ENCODE peak calls at places on chromosomes 5 and 9, in eight cellular contexts. F is GM20000, H is pancreas, G is fibroblast of lung, Y is GM06990, V is AG04450, R is BJ, X is upper lobe of right lung. P is an unnamed sample.

GRCh38 chr5:26482817-26483375 is 555.5 kb downstream of the CDH9 start:
- DNase-seq in R (no peak), G (peak), X (no peak), H (peak), F (peak), V (no peak), Y (no peak), P (peak)

GRCh38 chr5:140312067-140312790 is 9.3 kb upstream of the PFDN1 start:
- DNase-seq in Y (no peak), X (no peak), R (peak), F (no peak), G (peak), V (peak), H (no peak), P (no peak)

GRCh38 chr9:136697821-136698526 is 10.7 kb upstream of the AGPAT2 start:
- DNase-seq in H (peak), X (peak), F (no peak), V (no peak), R (no peak), Y (no peak), G (no peak), P (no peak)

GRCh38 chr5:34490501-34491250 is 165.5 kb upstream of the RAI14 start:
- DNase-seq in G (no peak), V (no peak), X (no peak), F (no peak), H (no peak), R (no peak), Y (peak), P (no peak)

GRCh38 chr5:81751836-81752643 is 1.1 kb upstream of the SSBP2 start:
- DNase-seq in G (no peak), V (no peak), X (no peak), Y (no peak), R (no peak), F (no peak), H (no peak), P (no peak)

GRCh38 chr5:171418982-171419662 is at the start of gene FGF18:
- DNase-seq in Y (peak), V (no peak), G (peak), H (peak), F (peak), X (peak), R (no peak), P (peak)

GRCh38 chr5:56480305-56481146 is 247.4 kb upstream of the ANKRD55 start:
- DNase-seq in Y (peak), R (no peak), H (peak), F (peak), G (peak), X (peak), V (no peak), P (peak)

GRCh38 chr5:10660720-10661387 is 97.0 kb downstream of the ANKRD33B start:
- DNase-seq in G (no peak), R (no peak), X (no peak), H (no peak), V (no peak), Y (no peak), F (no peak), P (no peak)

GRCh38 chr5:15695171-15695676 is 195.2 kb downstream of the FBXL7 start:
- DNase-seq in H (no peak), V (no peak), R (no peak), F (no peak), X (no peak), G (peak), Y (no peak), P (no peak)

GRCh38 chr5:74543162-74543995 is 97.1 kb downstream of the ENC1 start:
- DNase-seq in H (peak), X (no peak), V (no peak), R (peak), G (peak), F (no peak), Y (no peak), P (no peak)

GRCh38 chr5:83731638-83732037 is 11.0 kb upstream of the HAPLN1 start:
- DNase-seq in R (no peak), G (no peak), H (no peak), F (no peak), Y (no peak), X (no peak), V (no peak), P (no peak)

GRCh38 chr9:33393581-33393980 is 8.8 kb downstream of the AQP7 start:
- DNase-seq in Y (no peak), V (no peak), G (no peak), R (no peak), H (no peak), F (no peak), X (peak), P (no peak)

GRCh38 chr5:151257731-151258715 is 5.0 kb downstream of the GM2A start:
- DNase-seq in H (no peak), G (peak), F (peak), R (no peak), V (no peak), Y (peak), X (no peak), P (no peak)

GRCh38 chr9:127976943-127977871 is 3.6 kb downstream of the EEIG1 start:
- DNase-seq in V (no peak), Y (no peak), G (no peak), H (peak), R (no peak), F (no peak), X (no peak), P (no peak)

GRCh38 chr9:103078581-103078980 is 83.4 kb downstream of the CYLC2 start:
- DNase-seq in G (no peak), R (no peak), F (no peak), H (no peak), V (no peak), X (no peak), Y (no peak), P (no peak)

DNA sequence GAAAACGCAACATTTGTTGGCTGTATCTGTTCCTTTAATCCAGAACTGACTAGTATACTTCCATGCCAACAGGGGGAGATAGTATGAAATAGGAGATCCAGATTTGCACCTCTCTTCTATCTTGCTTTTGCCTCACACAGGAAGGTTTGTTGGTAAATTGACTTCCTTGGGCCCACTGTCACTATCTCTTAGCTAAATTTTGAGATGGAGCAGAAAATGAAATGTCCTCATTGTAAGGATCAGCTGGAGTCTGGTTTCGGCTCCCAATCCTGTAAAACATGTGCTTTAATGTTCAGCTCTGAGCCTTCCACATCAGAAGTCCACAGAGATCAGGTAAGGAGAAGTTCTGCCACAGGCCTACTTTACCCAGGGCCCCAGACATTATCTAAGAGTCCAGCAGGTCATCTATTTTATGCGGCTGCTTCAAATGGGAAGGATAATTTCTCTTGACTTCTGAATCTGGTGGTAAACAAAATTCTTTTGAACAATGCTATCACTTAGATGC is 176.8 kb downstream of the FER start:
- DNase-seq in R (no peak), V (no peak), G (no peak), H (no peak), Y (no peak), F (no peak), X (no peak), P (no peak)
- TF ChIP-seq CTCF in R (no peak), V (peak), G (no peak), H (no peak), Y (peak), F (no peak), X (peak), P (no peak)

GRCh38 chr9:32069969-32070368 is 314.5 kb upstream of the ACO1 start:
- DNase-seq in R (no peak), F (no peak), H (no peak), V (no peak), X (no peak), G (no peak), Y (no peak), P (no peak)

GRCh38 chr9:32072568-32072967 is 311.9 kb upstream of the ACO1 start:
- DNase-seq in Y (no peak), V (no peak), R (no peak), F (no peak), H (no peak), X (no peak), G (no peak), P (no peak)

DNA sequence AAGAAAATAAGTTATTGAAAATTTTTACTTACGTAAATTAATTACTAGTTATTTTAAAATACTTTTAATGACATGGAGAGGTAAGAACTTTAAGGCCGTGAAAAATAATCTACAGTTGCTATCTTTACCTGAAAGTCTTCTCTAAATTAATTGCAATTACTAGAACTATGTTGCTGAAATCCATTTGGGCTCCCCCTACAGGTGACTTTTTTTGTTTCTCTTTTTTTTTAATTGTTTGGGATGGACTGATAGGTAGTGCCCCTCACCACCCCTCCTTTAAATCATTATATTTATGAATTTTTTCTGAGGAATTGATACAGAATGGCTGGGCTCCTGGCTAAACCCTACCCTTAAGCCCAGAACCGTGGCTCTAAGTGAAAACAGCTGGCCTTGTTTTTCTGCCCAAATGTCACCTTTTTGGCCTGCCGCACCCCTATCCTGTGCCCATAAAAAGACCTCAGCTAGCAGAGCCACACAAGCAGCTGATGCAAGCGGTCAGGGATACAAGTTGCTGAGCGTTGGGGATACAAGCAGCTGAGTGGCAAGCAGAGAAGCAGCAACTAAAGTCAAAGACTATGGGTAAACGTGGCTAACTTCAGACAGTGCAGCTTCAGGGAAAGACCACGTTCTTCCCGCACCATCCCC is 315.2 kb upstream of the ACO1 start:
- DNase-seq in V (no peak), Y (no peak), G (no peak), R (no peak), F (no peak), X (no peak), H (no peak), P (no peak)
- TF ChIP-seq CTCF in V (no peak), Y (peak), G (no peak), R (no peak), F (no peak), X (peak), H (no peak), P (peak)

GRCh38 chr9:10649076-10649475 is 36.3 kb upstream of the PTPRD start:
- DNase-seq in X (no peak), V (no peak), Y (no peak), R (no peak), H (no peak), G (no peak), F (no peak), P (no peak)
- TF ChIP-seq CTCF in X (no peak), V (no peak), Y (no peak), R (no peak), H (no peak), G (no peak), F (no peak), P (no peak)

DNA sequence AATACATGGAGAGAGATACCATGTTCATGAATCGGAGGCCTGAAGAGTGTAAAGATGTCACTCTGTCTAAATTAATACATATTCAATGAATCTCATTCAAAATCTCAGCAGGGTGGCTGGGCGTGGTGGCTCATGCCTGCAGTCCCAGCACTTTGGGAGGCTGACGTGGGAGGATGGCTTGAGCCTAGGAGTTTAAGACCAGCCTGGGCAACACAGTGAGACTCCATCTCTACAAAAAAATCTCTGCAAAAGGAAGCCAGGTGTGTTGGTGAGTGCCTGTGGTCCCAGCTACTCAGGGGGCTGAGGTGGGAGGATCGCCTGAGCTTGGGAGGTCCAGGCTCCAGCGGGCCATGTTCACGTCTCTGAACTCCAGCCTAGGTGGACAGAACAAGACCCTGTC is 49.7 kb downstream of the COL23A1 start:
- DNase-seq in R (no peak), G (no peak), F (no peak), X (peak), Y (no peak), V (no peak), H (no peak), P (no peak)
- TF ChIP-seq CTCF in R (no peak), G (no peak), F (no peak), X (no peak), Y (no peak), V (no peak), H (no peak), P (no peak)

DNA sequence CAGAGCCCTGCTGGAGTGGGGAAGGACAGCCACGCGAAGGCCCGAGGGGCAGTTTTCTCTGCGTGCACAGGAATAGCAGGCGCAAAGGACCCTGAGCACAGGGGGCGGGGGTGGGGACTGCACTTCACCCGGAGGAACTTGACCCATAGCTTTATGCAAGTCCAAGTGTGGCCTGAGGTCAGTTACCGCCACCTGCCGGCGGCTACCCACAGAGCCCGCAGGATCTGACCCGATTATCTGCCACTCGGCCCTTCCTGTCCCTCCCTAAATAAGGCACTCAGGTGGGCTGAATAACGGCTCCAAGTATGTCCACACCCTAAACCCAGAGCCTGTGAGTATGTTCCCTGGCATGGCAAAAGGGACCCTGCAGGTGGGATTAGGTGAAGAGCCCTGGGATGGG is 65.4 kb upstream of the FCN1 start:
- DNase-seq in H (no peak), V (no peak), R (no peak), Y (no peak), F (peak), G (no peak), X (peak), P (peak)
- TF ChIP-seq CTCF in H (no peak), V (peak), R (no peak), Y (peak), F (peak), G (no peak), X (peak), P (peak)